ENCODE peak calls at places on chromosome 21, in four cellular contexts. One of them, this sample, is unnamed. For H3K27me3 and H3K36me3, the result is how much of the 10 kb centered on the place peaks cover.

GRCh38 chr21:17613242-17613676 is 558 bp upstream of the BTG3 start:
- DNase-seq in PC-9: no peak
- DNase-seq in upper lobe of right lung: peak
- DNase-seq in adrenal gland: peak
- DNase-seq in this sample: no peak

GRCh38 chr21:35019631-35020032 is 29.5 kb downstream of the RUNX1 start:
- DNase-seq in PC-9: no peak
- DNase-seq in upper lobe of right lung: no peak
- DNase-seq in adrenal gland: no peak
- DNase-seq in this sample: peak

GRCh38 chr21:44443891-44444285 is 11.4 kb upstream of the LRRC3 start:
- DNase-seq in PC-9: no peak
- DNase-seq in upper lobe of right lung: peak
- DNase-seq in adrenal gland: no peak
- DNase-seq in this sample: no peak

GRCh38 chr21:44991538-44992483 is 52.0 kb downstream of the SLX9 start:
- DNase-seq in PC-9: no peak
- DNase-seq in upper lobe of right lung: no peak
- DNase-seq in adrenal gland: no peak
- DNase-seq in this sample: no peak

GRCh38 chr21:44872266-44872567 is 1.3 kb downstream of the PTTG1IP start:
- DNase-seq in PC-9: peak
- DNase-seq in upper lobe of right lung: no peak
- DNase-seq in adrenal gland: no peak
- DNase-seq in this sample: no peak

GRCh38 chr21:45508607-45509565 is 33.4 kb downstream of the SLC19A1 start:
- DNase-seq in PC-9: no peak
- DNase-seq in upper lobe of right lung: peak
- DNase-seq in adrenal gland: no peak
- DNase-seq in this sample: no peak

GRCh38 chr21:28745131-28746055 is 247.3 kb downstream of the LTN1 start:
- DNase-seq in PC-9: peak
- DNase-seq in upper lobe of right lung: no peak
- DNase-seq in adrenal gland: peak
- DNase-seq in this sample: peak

GRCh38 chr21:38756746-38757145 is 49.0 kb upstream of the ETS2 start:
- DNase-seq in PC-9: no peak
- DNase-seq in upper lobe of right lung: no peak
- DNase-seq in adrenal gland: no peak
- DNase-seq in this sample: peak

GRCh38 chr21:38447611-38448010 is 50.7 kb downstream of the ERG start:
- DNase-seq in PC-9: no peak
- DNase-seq in upper lobe of right lung: no peak
- DNase-seq in adrenal gland: no peak
- DNase-seq in this sample: no peak

GRCh38 chr21:38454161-38454560 is 44.1 kb downstream of the ERG start:
- DNase-seq in PC-9: no peak
- DNase-seq in upper lobe of right lung: no peak
- DNase-seq in adrenal gland: no peak
- DNase-seq in this sample: no peak

GRCh38 chr21:28742527-28742926 is 250.2 kb downstream of the LTN1 start:
- DNase-seq in PC-9: no peak
- DNase-seq in upper lobe of right lung: no peak
- DNase-seq in adrenal gland: no peak
- DNase-seq in this sample: no peak

GRCh38 chr21:44779417-44780139 is 22.0 kb downstream of the UBE2G2 start:
- DNase-seq in PC-9: no peak
- DNase-seq in upper lobe of right lung: no peak
- DNase-seq in adrenal gland: no peak
- DNase-seq in this sample: no peak

GRCh38 chr21:27582246-27582945 is 615.5 kb upstream of the ADAMTS5 start:
- DNase-seq in PC-9: no peak
- DNase-seq in upper lobe of right lung: no peak
- DNase-seq in adrenal gland: no peak
- DNase-seq in this sample: no peak

GRCh38 chr21:33642896-33643657 is 776 bp downstream of the ITSN1 start:
- DNase-seq in PC-9: no peak
- DNase-seq in upper lobe of right lung: peak
- DNase-seq in adrenal gland: peak
- DNase-seq in this sample: no peak

GRCh38 chr21:28067015-28067414 is 925.7 kb downstream of the LTN1 start:
- DNase-seq in PC-9: no peak
- DNase-seq in upper lobe of right lung: no peak
- DNase-seq in adrenal gland: no peak
- DNase-seq in this sample: no peak

GRCh38 chr21:35697321-35697808 is 363.0 kb downstream of the SETD4 start:
- DNase-seq in PC-9: no peak
- DNase-seq in upper lobe of right lung: peak
- DNase-seq in adrenal gland: peak
- DNase-seq in this sample: no peak

GRCh38 chr21:35072960-35073359 is 23.9 kb upstream of the RUNX1 start:
- DNase-seq in PC-9: no peak
- DNase-seq in upper lobe of right lung: no peak
- DNase-seq in adrenal gland: no peak
- DNase-seq in this sample: no peak

GRCh38 chr21:21238882-21239400 is 240.7 kb downstream of the NCAM2 start:
- DNase-seq in PC-9: no peak
- DNase-seq in upper lobe of right lung: no peak
- DNase-seq in adrenal gland: no peak
- DNase-seq in this sample: no peak

GRCh38 chr21:16571594-16571993 is 841.8 kb downstream of the USP25 start:
- DNase-seq in PC-9: no peak
- DNase-seq in upper lobe of right lung: no peak
- DNase-seq in adrenal gland: no peak
- DNase-seq in this sample: no peak

GRCh38 chr21:46098303-46099141 is 610 bp downstream of the COL6A2 start:
- DNase-seq in PC-9: no peak
- DNase-seq in upper lobe of right lung: peak
- DNase-seq in adrenal gland: no peak
- DNase-seq in this sample: no peak

GRCh38 chr21:36150192-36150711 is 6.4 kb upstream of the DOP1B start:
- DNase-seq in PC-9: no peak
- DNase-seq in upper lobe of right lung: no peak
- DNase-seq in adrenal gland: peak
- DNase-seq in this sample: no peak

GRCh38 chr21:42684109-42684916 is 30.9 kb downstream of the PDE9A start:
- DNase-seq in PC-9: no peak
- DNase-seq in upper lobe of right lung: peak
- DNase-seq in adrenal gland: no peak
- DNase-seq in this sample: no peak
- H3K27me3 ChIP-seq in PC-9: under half
- H3K27me3 ChIP-seq in upper lobe of right lung: under half
- H3K27me3 ChIP-seq in adrenal gland: under half
- H3K27me3 ChIP-seq in this sample: under half

GRCh38 chr21:42179316-42179715 is 39.6 kb upstream of the ABCG1 start:
- DNase-seq in PC-9: no peak
- DNase-seq in upper lobe of right lung: peak
- DNase-seq in adrenal gland: no peak
- DNase-seq in this sample: no peak
- H3K36me3 ChIP-seq in PC-9: under half
- H3K36me3 ChIP-seq in upper lobe of right lung: under half
- H3K36me3 ChIP-seq in adrenal gland: under half
- H3K36me3 ChIP-seq in this sample: under half

GRCh38 chr21:30129246-30129645 is 37.4 kb downstream of the CLDN17 start:
- DNase-seq in PC-9: no peak
- DNase-seq in upper lobe of right lung: no peak
- DNase-seq in adrenal gland: no peak
- DNase-seq in this sample: no peak

GRCh38 chr21:30126575-30126974 is 40.0 kb downstream of the CLDN17 start:
- DNase-seq in PC-9: no peak
- DNase-seq in upper lobe of right lung: no peak
- DNase-seq in adrenal gland: no peak
- DNase-seq in this sample: no peak
- TF ChIP-seq CTCF in PC-9: no peak
- TF ChIP-seq CTCF in upper lobe of right lung: no peak
- TF ChIP-seq CTCF in adrenal gland: no peak
- TF ChIP-seq CTCF in this sample: no peak

GRCh38 chr21:31872072-31872451 is 758 bp upstream of the HUNK start:
- DNase-seq in PC-9: no peak
- DNase-seq in upper lobe of right lung: no peak
- DNase-seq in adrenal gland: no peak
- DNase-seq in this sample: no peak
- H3K27me3 ChIP-seq in PC-9: under half
- H3K27me3 ChIP-seq in upper lobe of right lung: under half
- H3K27me3 ChIP-seq in adrenal gland: under half
- H3K27me3 ChIP-seq in this sample: under half